ENCODE peak calls at places on chromosomes 3 and 15, in six cellular contexts. Q, E, T, C, Z and J are unnamed samples.

GRCh38 chr3:112778298-112779008 is 68.2 kb downstream of the CD200R1L start:
- DNase-seq in T (no peak), Z (no peak), E (no peak), Q (peak; percentile 89), C (no peak), J (no peak)

GRCh38 chr15:61227269-61228024 is 1.7 kb downstream of the RORA start:
- DNase-seq in T (peak; percentile 37), Z (no peak), E (no peak), C (no peak), Q (peak; percentile 60), J (peak; percentile 59)

GRCh38 chr3:47556351-47556750 is 22.3 kb downstream of the CSPG5 start:
- DNase-seq in C (no peak), Z (no peak), T (no peak), Q (no peak), E (no peak), J (no peak)

GRCh38 chr3:81760215-81760614 is 1.2 kb downstream of the GBE1 start:
- DNase-seq in Q (no peak), T (peak; percentile 63), Z (no peak), C (no peak), E (no peak), J (no peak)

GRCh38 chr3:126883241-126883640 is 99.7 kb upstream of the PLXNA1 start:
- DNase-seq in Z (no peak), C (no peak), T (no peak), E (no peak), Q (peak; percentile 38), J (peak; percentile 9)

GRCh38 chr3:51942603-51943450 is 664 bp downstream of the PARP3 start:
- DNase-seq in C (peak; percentile 86), T (peak; percentile 45), Z (no peak), E (peak; percentile 32), Q (peak; percentile 60), J (no peak)

GRCh38 chr3:50205719-50206276 is 727 bp downstream of the SLC38A3 start:
- DNase-seq in T (peak; percentile 21), Z (no peak), C (peak; percentile 75), Q (peak; percentile 13), E (no peak), J (no peak)

GRCh38 chr15:69474291-69474690 is 21.7 kb downstream of the RPLP1 start:
- DNase-seq in T (no peak), C (no peak), Z (no peak), E (no peak), Q (peak; percentile 75), J (no peak)

GRCh38 chr15:100849021-100849831 is 30.4 kb upstream of the ALDH1A3 start:
- DNase-seq in E (peak; percentile 36), Z (no peak), C (peak; percentile 79), Q (peak; percentile 33), T (peak; percentile 69), J (peak; percentile 77)

GRCh38 chr3:175890056-175890455 is 1030.9 kb downstream of the NAALADL2 start:
- DNase-seq in E (no peak), C (no peak), Z (no peak), Q (no peak), T (no peak), J (no peak)

GRCh38 chr3:125317761-125318496 is 57.2 kb downstream of the ZNF148 start:
- DNase-seq in Z (no peak), C (no peak), Q (no peak), E (no peak), T (no peak), J (peak; percentile 38)

GRCh38 chr3:155656466-155656865 is 88.4 kb downstream of the PLCH1 start:
- DNase-seq in E (no peak), T (no peak), Z (no peak), Q (no peak), C (no peak), J (no peak)

GRCh38 chr3:72664576-72664975 is 183.7 kb downstream of the SHQ1 start:
- DNase-seq in E (no peak), Q (peak; percentile 42), C (no peak), T (no peak), Z (no peak), J (no peak)

GRCh38 chr3:62467936-62468722 is 94.8 kb upstream of the FEZF2 start:
- DNase-seq in Q (no peak), C (no peak), E (no peak), Z (no peak), T (no peak), J (no peak)

GRCh38 chr3:43968465-43968864 is 273.2 kb upstream of the TOPAZ1 start:
- DNase-seq in T (no peak), C (no peak), Z (no peak), Q (no peak), E (no peak), J (no peak)

GRCh38 chr15:60701261-60702019 is 222.5 kb upstream of the ICE2 start:
- DNase-seq in C (no peak), Q (peak; percentile 30), E (no peak), Z (no peak), T (no peak), J (no peak)

GRCh38 chr3:57281710-57282109 is 10.8 kb downstream of the ASB14 start:
- DNase-seq in E (no peak), C (no peak), T (no peak), Q (peak; percentile 37), Z (no peak), J (no peak)

GRCh38 chr15:40949756-40950207 is 3.5 kb upstream of the CHAC1 start:
- DNase-seq in Q (no peak), C (no peak), E (no peak), T (no peak), Z (no peak), J (no peak)

GRCh38 chr15:91988071-91988470 is 134.6 kb downstream of the SLCO3A1 start:
- DNase-seq in Z (no peak), T (no peak), E (no peak), Q (no peak), C (no peak), J (no peak)

GRCh38 chr3:4850928-4851265 is 128.3 kb upstream of the BHLHE40 start:
- DNase-seq in Z (no peak), E (peak; percentile 21), Q (no peak), T (no peak), C (no peak), J (no peak)

GRCh38 chr15:91142097-91142744 is 42.2 kb downstream of the SV2B start:
- DNase-seq in C (no peak), T (no peak), Z (no peak), E (no peak), Q (peak; percentile 12), J (peak; percentile 8)

GRCh38 chr3:38567498-38567897 is 71.4 kb downstream of the EXOG start:
- DNase-seq in C (no peak), T (no peak), E (no peak), Q (no peak), Z (no peak), J (no peak)

GRCh38 chr3:128701342-128702212 is 24.4 kb upstream of the RAB7A start:
- DNase-seq in Q (no peak), T (peak; percentile 84), C (no peak), Z (no peak), E (no peak), J (no peak)

GRCh38 chr3:150006774-150007173 is 36.1 kb upstream of the PFN2 start:
- DNase-seq in T (no peak), E (no peak), Z (no peak), C (no peak), Q (no peak), J (no peak)

GRCh38 chr3:181292984-181293383 is 303.4 kb upstream of the DNAJC19 start:
- DNase-seq in E (no peak), Q (peak; percentile 80), T (peak; percentile 21), Z (no peak), C (no peak), J (peak; percentile 75)

GRCh38 chr15:31080618-31081017 is 20.9 kb downstream of the TRPM1 start:
- DNase-seq in Z (no peak), Q (no peak), T (peak; percentile 84), E (no peak), C (peak; percentile 82), J (peak; percentile 58)

GRCh38 chr3:45666729-45667440 is 22.3 kb upstream of the SACM1L start:
- DNase-seq in E (no peak), T (peak; percentile 65), Q (peak; percentile 56), Z (no peak), C (no peak), J (peak; percentile 21)

GRCh38 chr3:129446926-129447325 is 6.9 kb downstream of the IFT122 start:
- DNase-seq in Q (no peak), Z (no peak), C (no peak), E (no peak), T (no peak), J (no peak)

GRCh38 chr15:70492240-70493177 is 270.8 kb downstream of the UACA start:
- DNase-seq in T (no peak), C (peak; percentile 75), Z (peak; percentile 58), E (peak; percentile 84), Q (peak; percentile 94), J (no peak)

GRCh38 chr15:68012911-68013310 is 41.2 kb upstream of the PIAS1 start:
- DNase-seq in C (no peak), Q (no peak), E (no peak), T (no peak), Z (no peak), J (no peak)